ENCODE peak calls at places on chromosomes 7 and 10, in six cellular contexts. Q is dorsolateral prefrontal cortex, U is foreskin fibroblast, T is A549, E is right lobe of liver, H is lung. B is an unnamed sample.

GRCh38 chr10:70440296-70441160 is 953 bp downstream of the NODAL start:
- DNase-seq in Q (peak), H (no peak), E (no peak), T (no peak), U (no peak), B (no peak)

GRCh38 chr10:34709637-34710390 is 105.3 kb downstream of the PARD3 start:
- DNase-seq in E (no peak), U (no peak), T (no peak), Q (no peak), H (no peak), B (no peak)

GRCh38 chr10:70704211-70704610 is 31.9 kb downstream of the ADAMTS14 start:
- DNase-seq in T (no peak), H (no peak), U (no peak), Q (no peak), E (peak), B (no peak)

GRCh38 chr7:85285502-85285901 is 98.6 kb upstream of the SEMA3D start:
- DNase-seq in H (no peak), U (no peak), Q (no peak), T (no peak), E (no peak), B (no peak)

GRCh38 chr7:45238806-45239205 is 81.2 kb downstream of the RAMP3 start:
- DNase-seq in E (no peak), U (no peak), T (no peak), Q (no peak), H (no peak), B (no peak)

GRCh38 chr10:70693619-70694286 is 21.4 kb downstream of the ADAMTS14 start:
- DNase-seq in U (peak), E (peak), H (peak), T (no peak), Q (no peak), B (no peak)

GRCh38 chr10:120019568-120019967 is 127.0 kb downstream of the SEC23IP start:
- DNase-seq in T (no peak), Q (no peak), H (no peak), U (no peak), E (no peak), B (no peak)

GRCh38 chr10:86522385-86522855 is 828 bp upstream of the WAPL start:
- DNase-seq in H (no peak), E (no peak), T (no peak), Q (no peak), U (no peak), B (no peak)

GRCh38 chr7:64541438-64542359 is 21.2 kb downstream of the ZNF680 start:
- DNase-seq in T (no peak), H (no peak), Q (no peak), E (no peak), U (peak), B (no peak)

GRCh38 chr10:11595395-11595692 is 16.1 kb downstream of the USP6NL start:
- DNase-seq in E (no peak), Q (no peak), U (peak), H (no peak), T (no peak), B (no peak)

GRCh38 chr7:209846-210245 is 17.5 kb downstream of the FAM20C start:
- DNase-seq in U (no peak), E (no peak), Q (no peak), H (no peak), T (no peak), B (no peak)

GRCh38 chr10:90787906-90788491 is 69.8 kb downstream of the HTR7 start:
- DNase-seq in E (no peak), U (peak), H (no peak), Q (no peak), T (peak), B (no peak)

GRCh38 chr10:114151486-114151885 is 22.5 kb downstream of the CCDC186 start:
- DNase-seq in Q (no peak), H (no peak), T (peak), E (no peak), U (peak), B (no peak)

GRCh38 chr7:2785071-2785500 is 59.0 kb downstream of the GNA12 start:
- DNase-seq in Q (no peak), T (no peak), U (no peak), H (no peak), E (no peak), B (no peak)

GRCh38 chr7:83105948-83106347 is 56.7 kb downstream of the PCLO start:
- DNase-seq in E (no peak), Q (no peak), H (no peak), T (no peak), U (no peak), B (no peak)

GRCh38 chr7:897771-898376 is 21.5 kb downstream of the GET4 start:
- DNase-seq in H (no peak), E (no peak), U (no peak), T (peak), Q (no peak), B (no peak)

GRCh38 chr10:101779544-101780186 is 3.6 kb downstream of the NPM3 start:
- DNase-seq in Q (peak), T (peak), U (peak), E (peak), H (peak), B (peak)

GRCh38 chr7:38660427-38661099 is 29.4 kb upstream of the AMPH start:
- DNase-seq in H (no peak), E (peak), Q (no peak), T (peak), U (no peak), B (no peak)

GRCh38 chr10:24825551-24825950 is 101.9 kb upstream of the ARHGAP21 start:
- DNase-seq in E (no peak), T (no peak), H (no peak), Q (no peak), U (peak), B (no peak)

GRCh38 chr10:71073451-71074175 is 138.8 kb upstream of the UNC5B start:
- DNase-seq in E (peak), T (no peak), H (no peak), Q (peak), U (no peak), B (no peak)

GRCh38 chr7:14000247-14000646 is 10.8 kb upstream of the ETV1 start:
- DNase-seq in E (no peak), H (no peak), Q (no peak), T (no peak), U (no peak), B (no peak)

GRCh38 chr7:14001139-14001538 is 11.7 kb upstream of the ETV1 start:
- DNase-seq in U (no peak), T (no peak), Q (no peak), E (no peak), H (no peak), B (no peak)

DNA sequence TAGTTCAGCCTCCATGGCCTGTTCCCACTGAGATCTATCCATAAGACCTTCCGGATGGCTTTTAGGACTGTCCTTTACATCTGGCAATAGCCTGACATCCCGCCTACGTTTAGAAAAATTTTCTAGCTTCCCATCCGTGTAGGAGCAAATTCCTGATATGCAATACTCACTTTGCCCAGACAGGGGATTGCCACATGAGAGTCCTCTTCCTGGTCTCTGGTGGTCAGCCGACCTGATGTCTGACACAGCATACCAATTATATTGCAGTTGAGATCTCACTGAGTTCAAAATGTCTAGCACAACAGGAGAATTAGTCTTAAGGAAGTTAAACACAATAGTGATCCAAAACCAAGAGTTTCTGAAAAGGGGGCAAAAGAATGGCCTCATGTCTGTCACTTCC is 9.4 kb upstream of the ETV1 start:
- DNase-seq in T (no peak), U (no peak), E (no peak), H (no peak), Q (no peak), B (no peak)
- TF ChIP-seq CTCF in T (no peak), U (no peak), E (no peak), H (no peak), Q (no peak), B (no peak)

DNA sequence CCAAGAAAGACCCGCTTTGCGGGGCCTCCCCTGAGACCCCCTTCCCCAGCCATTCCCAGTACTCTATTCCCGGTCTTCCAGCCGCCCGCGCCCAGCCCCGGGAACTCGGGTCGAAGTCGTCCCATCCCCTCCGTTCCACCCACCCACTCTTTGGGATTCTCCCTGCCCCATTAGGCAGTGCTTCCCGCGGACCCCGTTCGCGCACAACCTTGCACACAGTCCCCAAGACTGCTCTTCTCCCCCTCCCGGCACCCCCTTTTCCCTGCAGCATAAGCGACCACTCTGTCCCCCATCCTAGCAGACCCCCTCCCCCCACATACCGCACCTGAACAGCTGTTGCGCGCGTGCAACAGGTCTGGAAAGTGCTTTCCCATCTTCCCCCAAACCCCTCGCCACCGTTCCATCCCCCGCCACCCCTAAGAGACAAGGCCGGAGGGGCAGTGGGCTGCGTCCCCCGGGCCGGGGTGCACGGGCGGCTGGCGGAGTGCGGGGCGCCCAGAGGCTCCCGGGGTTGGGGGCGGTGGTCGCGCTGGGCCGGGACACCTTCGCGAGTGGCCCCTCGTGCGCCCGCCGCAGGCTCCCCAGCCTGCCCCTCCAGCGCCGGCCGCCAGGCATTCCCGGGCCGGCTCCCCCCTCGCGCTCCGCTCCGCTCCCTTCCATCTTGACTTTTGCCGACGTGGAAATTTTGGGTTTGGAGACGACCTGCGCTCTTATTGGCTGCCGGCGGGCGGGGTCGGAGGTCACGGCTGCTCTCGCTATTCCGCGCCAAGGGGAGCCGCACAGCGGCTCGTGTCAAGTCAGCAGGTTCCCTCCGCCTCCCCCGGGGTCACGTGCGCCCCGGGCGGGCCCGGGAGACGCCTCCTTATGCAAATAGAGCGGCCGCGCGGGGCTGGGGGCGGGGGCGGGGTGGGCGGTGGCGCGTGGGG is 201.2 kb upstream of the NFE2L3 start:
- DNase-seq in Q (no peak), H (peak), E (peak), T (peak), U (peak), B (peak)
- TF ChIP-seq CTCF in Q (no peak), H (no peak), E (no peak), T (no peak), U (no peak), B (no peak)

GRCh38 chr7:158495256-158495655 is 92.4 kb downstream of the PTPRN2 start:
- DNase-seq in H (no peak), U (no peak), Q (no peak), T (no peak), E (no peak), B (no peak)

GRCh38 chr7:158494643-158495042 is 93.0 kb downstream of the PTPRN2 start:
- DNase-seq in U (no peak), E (no peak), T (no peak), H (no peak), Q (no peak), B (no peak)

GRCh38 chr7:158495780-158496179 is 91.8 kb downstream of the PTPRN2 start:
- DNase-seq in H (no peak), U (no peak), Q (no peak), E (no peak), T (peak), B (no peak)

GRCh38 chr7:158492372-158492771 is 95.3 kb downstream of the PTPRN2 start:
- DNase-seq in E (no peak), T (no peak), H (no peak), Q (no peak), U (no peak), B (no peak)

DNA sequence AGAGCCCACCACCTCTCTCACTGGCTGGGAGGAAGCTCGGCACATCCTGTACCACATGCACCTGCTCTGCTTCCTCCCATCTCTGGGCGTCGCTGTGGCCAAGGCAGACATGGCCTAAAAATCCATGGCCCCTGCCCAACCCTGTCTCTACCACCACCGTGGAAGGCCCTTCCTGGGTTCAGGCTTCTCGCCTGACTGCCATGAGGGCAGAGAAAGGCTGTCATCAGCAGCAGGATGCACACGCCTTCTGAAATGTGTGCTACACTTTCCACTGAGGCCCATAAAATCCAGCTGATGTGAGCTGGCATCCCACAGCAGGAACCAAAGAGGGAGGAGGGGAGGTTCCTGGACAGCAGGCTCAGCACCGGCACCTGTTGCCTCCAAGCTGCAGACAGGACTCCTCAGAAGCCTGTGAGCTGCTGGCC is 93.4 kb downstream of the PTPRN2 start:
- DNase-seq in T (peak), Q (no peak), E (no peak), H (no peak), U (no peak), B (no peak)
- TF ChIP-seq CTCF in T (peak), Q (peak), E (no peak), H (no peak), U (no peak), B (no peak)

DNA sequence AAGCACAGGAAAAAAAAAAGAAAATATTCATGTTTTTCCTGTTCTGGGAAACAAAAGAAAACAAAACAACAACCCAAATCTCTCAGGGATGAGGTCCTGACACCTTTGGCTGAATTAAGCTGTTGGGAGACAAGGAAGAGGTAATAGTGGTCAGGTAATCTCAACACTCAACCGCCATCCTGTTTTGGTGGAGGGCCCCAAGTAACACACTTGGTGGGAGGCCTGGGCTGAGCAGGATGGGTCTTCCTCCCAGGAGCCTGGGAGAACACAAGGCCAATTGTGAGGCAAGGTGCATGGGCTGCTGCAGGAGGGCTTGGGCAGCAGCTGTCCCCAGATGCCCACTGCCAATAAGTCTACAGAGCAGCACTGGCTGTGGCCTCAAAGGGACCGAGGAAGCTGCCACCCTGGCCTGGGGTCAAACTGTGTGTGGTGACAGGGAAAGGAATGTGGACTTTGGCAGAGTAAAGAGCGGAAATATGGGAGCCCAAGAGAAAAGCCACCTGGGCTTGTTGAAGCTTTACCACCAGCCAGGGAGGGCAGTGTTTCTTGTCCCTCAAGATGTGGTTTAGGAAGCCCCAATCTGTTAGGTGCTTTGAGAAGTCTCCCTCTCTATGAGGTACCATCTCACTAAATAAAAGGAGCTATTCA is 93.5 kb upstream of the SLC25A13 start:
- DNase-seq in T (no peak), H (no peak), E (peak), Q (no peak), U (no peak), B (no peak)
- TF ChIP-seq CTCF in T (no peak), H (no peak), E (no peak), Q (no peak), U (no peak), B (no peak)

GRCh38 chr10:97319671-97320479 is 804 bp downstream of the FRAT1 start:
- DNase-seq in E (peak), Q (peak), T (peak), U (no peak), H (peak), B (no peak)
- TF ChIP-seq CTCF in E (no peak), Q (peak), T (no peak), U (no peak), H (no peak), B (no peak)

GRCh38 chr10:84063440-84063839 is 75.9 kb upstream of the GHITM start:
- DNase-seq in H (no peak), T (no peak), Q (no peak), E (no peak), U (no peak), B (no peak)

GRCh38 chr10:84054743-84055142 is 84.6 kb upstream of the GHITM start:
- DNase-seq in Q (no peak), T (no peak), E (no peak), U (no peak), H (no peak), B (no peak)

DNA sequence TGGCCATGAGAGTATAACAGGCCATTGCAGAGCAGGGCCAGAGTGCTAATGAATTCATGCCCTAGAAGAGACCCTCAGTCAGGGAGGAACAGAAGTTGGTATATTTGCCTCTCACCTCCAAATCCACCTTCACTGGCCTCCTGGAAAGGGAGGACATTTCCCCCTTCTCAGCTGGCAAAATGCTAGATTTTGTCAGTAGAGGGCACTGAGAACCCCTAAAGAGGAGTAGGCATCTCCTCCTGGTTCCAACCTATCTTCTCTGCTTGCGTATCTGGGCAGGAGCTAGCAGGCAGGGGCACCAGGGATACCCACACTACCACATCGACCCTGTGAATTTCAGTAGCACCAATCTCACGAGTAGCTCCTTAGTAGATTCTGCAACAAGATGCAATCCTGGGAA is 79.8 kb upstream of the GHITM start:
- DNase-seq in H (no peak), U (no peak), Q (no peak), E (no peak), T (peak), B (no peak)
- TF ChIP-seq CTCF in H (no peak), U (peak), Q (no peak), E (no peak), T (no peak), B (no peak)

B was measured in mesothelial cell of epicardium.